ENCODE peak calls at places on chromosomes 16 and 17, in six cellular contexts. One of them, this sample, is unnamed.
A peak's percentile ranks its signal among the peaks of the same experiment; 100 is the strongest.

GRCh38 chr16:30186444-30186781 is 3.0 kb downstream of the CORO1A start:
- DNase-seq in ovary: no peak
- DNase-seq in transverse colon: no peak
- DNase-seq in tibial nerve: no peak
- DNase-seq in A549: no peak
- DNase-seq in stomach: no peak
- DNase-seq in this sample: no peak

GRCh38 chr16:4373356-4373908 is 1.8 kb downstream of the VASN start:
- DNase-seq in ovary: peak; percentile 72
- DNase-seq in transverse colon: no peak
- DNase-seq in tibial nerve: no peak
- DNase-seq in A549: peak; percentile 56
- DNase-seq in stomach: no peak
- DNase-seq in this sample: peak; percentile 69

GRCh38 chr17:79715318-79716182 is 15.2 kb upstream of the ENPP7 start:
- DNase-seq in ovary: no peak
- DNase-seq in transverse colon: peak; percentile 55
- DNase-seq in tibial nerve: no peak
- DNase-seq in A549: no peak
- DNase-seq in stomach: peak; percentile 32
- DNase-seq in this sample: no peak

GRCh38 chr16:4052801-4053662 is 63.2 kb downstream of the ADCY9 start:
- DNase-seq in ovary: no peak
- DNase-seq in transverse colon: peak; percentile 69
- DNase-seq in tibial nerve: peak; percentile 67
- DNase-seq in A549: no peak
- DNase-seq in stomach: no peak
- DNase-seq in this sample: peak; percentile 87

GRCh38 chr16:85902366-85903155 is 3.6 kb downstream of the IRF8 start:
- DNase-seq in ovary: no peak
- DNase-seq in transverse colon: peak; percentile 67
- DNase-seq in tibial nerve: no peak
- DNase-seq in A549: no peak
- DNase-seq in stomach: peak; percentile 39
- DNase-seq in this sample: no peak

GRCh38 chr16:82167670-82168069 is 2.4 kb downstream of the MPHOSPH6 start:
- DNase-seq in ovary: no peak
- DNase-seq in transverse colon: no peak
- DNase-seq in tibial nerve: no peak
- DNase-seq in A549: no peak
- DNase-seq in stomach: no peak
- DNase-seq in this sample: no peak

GRCh38 chr17:34177642-34178041 is 77.4 kb upstream of the CCL2 start:
- DNase-seq in ovary: no peak
- DNase-seq in transverse colon: no peak
- DNase-seq in tibial nerve: no peak
- DNase-seq in A549: no peak
- DNase-seq in stomach: no peak
- DNase-seq in this sample: no peak

GRCh38 chr16:50121721-50122445 is 31.2 kb upstream of the TENT4B start:
- DNase-seq in ovary: no peak
- DNase-seq in transverse colon: no peak
- DNase-seq in tibial nerve: no peak
- DNase-seq in A549: no peak
- DNase-seq in stomach: no peak
- DNase-seq in this sample: peak; percentile 15

GRCh38 chr17:47267354-47267828 is 13.8 kb downstream of the ITGB3 start:
- DNase-seq in ovary: no peak
- DNase-seq in transverse colon: no peak
- DNase-seq in tibial nerve: no peak
- DNase-seq in A549: peak; percentile 20
- DNase-seq in stomach: no peak
- DNase-seq in this sample: no peak

GRCh38 chr16:50335198-50335958 is 33.4 kb downstream of the BRD7 start:
- DNase-seq in ovary: no peak
- DNase-seq in transverse colon: no peak
- DNase-seq in tibial nerve: no peak
- DNase-seq in A549: no peak
- DNase-seq in stomach: no peak
- DNase-seq in this sample: no peak

GRCh38 chr17:382644-383533 is 30.3 kb upstream of the RPH3AL start:
- DNase-seq in ovary: no peak
- DNase-seq in transverse colon: no peak
- DNase-seq in tibial nerve: peak; percentile 65
- DNase-seq in A549: peak; percentile 82
- DNase-seq in stomach: no peak
- DNase-seq in this sample: no peak

GRCh38 chr17:62895650-62896301 is 70.3 kb upstream of the TANC2 start:
- DNase-seq in ovary: no peak
- DNase-seq in transverse colon: no peak
- DNase-seq in tibial nerve: peak; percentile 17
- DNase-seq in A549: no peak
- DNase-seq in stomach: no peak
- DNase-seq in this sample: no peak

GRCh38 chr17:17028059-17028877 is 14.0 kb upstream of the MPRIP start:
- DNase-seq in ovary: no peak
- DNase-seq in transverse colon: peak; percentile 96
- DNase-seq in tibial nerve: peak; percentile 43
- DNase-seq in A549: peak; percentile 100
- DNase-seq in stomach: peak; percentile 92
- DNase-seq in this sample: peak; percentile 92

GRCh38 chr16:77723108-77723514 is 797 bp downstream of the NUDT7 start:
- DNase-seq in ovary: no peak
- DNase-seq in transverse colon: peak; percentile 21
- DNase-seq in tibial nerve: peak; percentile 9
- DNase-seq in A549: no peak
- DNase-seq in stomach: no peak
- DNase-seq in this sample: no peak

GRCh38 chr16:57694556-57695377 is at the start of gene DRC7:
- DNase-seq in ovary: no peak
- DNase-seq in transverse colon: peak; percentile 25
- DNase-seq in tibial nerve: no peak
- DNase-seq in A549: peak; percentile 68
- DNase-seq in stomach: peak; percentile 57
- DNase-seq in this sample: no peak

GRCh38 chr17:81443269-81443668 is 48.0 kb downstream of the BAHCC1 start:
- DNase-seq in ovary: no peak
- DNase-seq in transverse colon: no peak
- DNase-seq in tibial nerve: no peak
- DNase-seq in A549: no peak
- DNase-seq in stomach: no peak
- DNase-seq in this sample: no peak

GRCh38 chr17:43356999-43357398 is 41.8 kb upstream of the ARL4D start:
- DNase-seq in ovary: peak; percentile 31
- DNase-seq in transverse colon: no peak
- DNase-seq in tibial nerve: no peak
- DNase-seq in A549: peak; percentile 79
- DNase-seq in stomach: no peak
- DNase-seq in this sample: no peak

GRCh38 chr17:61383689-61384201 is 15.9 kb upstream of the TBX2 start:
- DNase-seq in ovary: no peak
- DNase-seq in transverse colon: no peak
- DNase-seq in tibial nerve: no peak
- DNase-seq in A549: no peak
- DNase-seq in stomach: no peak
- DNase-seq in this sample: no peak

GRCh38 chr17:50117202-50118040 is 12.5 kb downstream of the SAMD14 start:
- DNase-seq in ovary: peak; percentile 80
- DNase-seq in transverse colon: peak; percentile 68
- DNase-seq in tibial nerve: no peak
- DNase-seq in A549: peak; percentile 74
- DNase-seq in stomach: peak; percentile 74
- DNase-seq in this sample: no peak

GRCh38 chr16:30741461-30741914 is 6.7 kb upstream of the PHKG2 start:
- DNase-seq in ovary: no peak
- DNase-seq in transverse colon: peak; percentile 72
- DNase-seq in tibial nerve: no peak
- DNase-seq in A549: peak; percentile 88
- DNase-seq in stomach: peak; percentile 72
- DNase-seq in this sample: peak; percentile 75

GRCh38 chr16:48126801-48127644 is 28.8 kb downstream of the ABCC12 start:
- DNase-seq in ovary: no peak
- DNase-seq in transverse colon: no peak
- DNase-seq in tibial nerve: no peak
- DNase-seq in A549: peak; percentile 97
- DNase-seq in stomach: peak; percentile 78
- DNase-seq in this sample: no peak
- TF ChIP-seq EP300 in ovary: no peak
- TF ChIP-seq EP300 in transverse colon: no peak
- TF ChIP-seq EP300 in tibial nerve: no peak
- TF ChIP-seq EP300 in A549: peak; percentile 92
- TF ChIP-seq EP300 in stomach: no peak
- TF ChIP-seq EP300 in this sample: no peak

DNA sequence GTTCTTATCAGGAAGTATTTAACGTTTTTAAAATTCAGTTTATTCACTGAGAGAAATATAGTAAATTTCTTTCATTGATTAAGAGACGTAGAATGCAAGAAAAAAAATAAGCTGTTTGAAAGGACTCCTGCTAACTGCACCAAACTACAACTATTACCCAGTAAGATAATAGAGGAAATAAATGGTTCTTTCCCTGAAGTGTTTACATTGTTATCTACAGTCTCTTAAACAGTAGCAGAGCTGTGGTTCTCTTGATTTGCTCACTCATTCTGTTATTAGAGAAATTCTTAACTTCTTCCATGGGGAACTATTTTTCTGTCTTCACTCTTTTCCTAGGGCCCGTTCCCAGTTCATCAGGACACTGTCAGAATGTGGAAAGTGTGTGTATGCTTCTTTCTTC is 973.0 kb downstream of the KCNJ2 start:
- DNase-seq in ovary: no peak
- DNase-seq in transverse colon: no peak
- DNase-seq in tibial nerve: no peak
- DNase-seq in A549: no peak
- DNase-seq in stomach: no peak
- DNase-seq in this sample: no peak
- TF ChIP-seq EP300 in ovary: no peak
- TF ChIP-seq EP300 in transverse colon: no peak
- TF ChIP-seq EP300 in tibial nerve: no peak
- TF ChIP-seq EP300 in A549: no peak
- TF ChIP-seq EP300 in stomach: no peak
- TF ChIP-seq EP300 in this sample: no peak

DNA sequence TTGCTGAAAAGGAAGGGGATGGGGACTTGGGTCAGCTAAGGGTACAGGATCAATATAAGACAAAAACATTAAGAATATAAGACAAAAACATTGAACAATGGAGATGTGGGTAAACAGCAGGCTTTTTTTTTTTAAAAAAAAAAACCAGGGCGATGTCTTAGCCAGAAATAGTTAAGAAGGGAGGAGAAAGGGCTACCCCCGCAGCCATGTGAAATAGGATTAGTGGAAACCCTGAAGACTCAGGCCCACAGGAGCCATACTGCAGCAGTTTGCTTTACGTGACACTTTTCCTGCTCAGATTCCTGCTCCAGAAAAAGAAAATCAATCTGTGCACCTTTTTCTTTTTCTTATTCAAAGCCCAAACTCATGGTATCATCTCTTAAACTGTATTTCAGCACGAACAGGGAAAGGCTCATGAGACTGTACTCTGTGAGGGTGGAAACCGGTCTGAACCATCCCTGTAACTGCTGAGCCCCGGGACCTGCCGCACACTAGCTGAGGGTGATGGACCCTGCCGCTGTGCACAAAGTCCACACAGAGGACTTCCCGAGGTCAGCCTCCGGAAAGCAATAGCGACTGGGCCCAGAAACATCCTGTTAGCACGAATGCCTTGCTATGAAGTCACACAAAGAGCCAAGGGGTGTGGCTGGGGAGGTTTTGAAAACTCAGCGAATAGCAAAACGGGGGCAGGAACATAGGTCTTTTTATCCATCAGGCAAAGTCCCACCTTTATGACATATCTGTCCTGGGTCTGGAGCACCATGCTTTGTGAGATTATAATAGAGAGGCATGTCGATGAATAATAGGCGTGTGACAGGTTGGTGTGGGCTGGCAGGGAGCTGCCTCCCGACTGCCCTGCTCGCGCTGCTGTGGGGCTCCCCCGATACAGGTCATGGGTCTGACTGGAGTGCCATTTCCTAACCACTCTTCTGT is 33.2 kb downstream of the CDK5R1 start:
- DNase-seq in ovary: no peak
- DNase-seq in transverse colon: peak; percentile 38
- DNase-seq in tibial nerve: no peak
- DNase-seq in A549: no peak
- DNase-seq in stomach: peak; percentile 30
- DNase-seq in this sample: no peak
- TF ChIP-seq EP300 in ovary: no peak
- TF ChIP-seq EP300 in transverse colon: no peak
- TF ChIP-seq EP300 in tibial nerve: no peak
- TF ChIP-seq EP300 in A549: no peak
- TF ChIP-seq EP300 in stomach: no peak
- TF ChIP-seq EP300 in this sample: no peak

GRCh38 chr17:2023692-2024571 is 1.2 kb downstream of the RTN4RL1 start:
- DNase-seq in ovary: peak; percentile 56
- DNase-seq in transverse colon: peak; percentile 43
- DNase-seq in tibial nerve: peak; percentile 83
- DNase-seq in A549: peak; percentile 64
- DNase-seq in stomach: no peak
- DNase-seq in this sample: peak; percentile 84
- TF ChIP-seq EP300 in ovary: no peak
- TF ChIP-seq EP300 in transverse colon: no peak
- TF ChIP-seq EP300 in tibial nerve: no peak
- TF ChIP-seq EP300 in A549: no peak
- TF ChIP-seq EP300 in stomach: no peak
- TF ChIP-seq EP300 in this sample: no peak

DNA sequence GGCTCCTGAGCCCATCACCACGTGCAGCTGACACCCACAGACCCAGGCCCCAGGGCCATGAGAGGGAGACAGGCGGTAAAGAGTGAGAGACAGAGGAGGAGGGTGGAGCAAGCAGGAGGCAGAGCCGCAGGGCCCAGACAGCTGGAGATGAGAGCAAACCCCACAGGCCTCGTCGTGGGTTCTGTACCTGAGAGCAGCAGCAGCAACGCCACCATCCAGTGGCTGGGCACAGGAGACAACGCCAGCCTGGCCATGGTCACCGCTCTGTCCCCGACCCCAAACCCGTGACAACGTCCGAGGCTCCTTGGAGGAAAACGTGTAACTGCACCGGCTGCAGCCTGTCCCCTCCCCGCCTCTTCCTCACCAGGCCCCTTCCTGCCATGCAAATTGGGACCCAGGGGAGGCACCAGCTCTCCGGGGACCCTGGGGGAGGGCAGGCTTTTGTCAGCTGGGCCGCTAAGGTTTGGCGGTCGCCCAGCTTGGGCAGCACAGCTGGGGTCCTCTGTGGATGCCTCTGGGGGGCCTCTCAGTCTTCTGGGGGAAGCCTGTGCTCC is at the start of gene CD79B:
- DNase-seq in ovary: no peak
- DNase-seq in transverse colon: peak; percentile 60
- DNase-seq in tibial nerve: no peak
- DNase-seq in A549: no peak
- DNase-seq in stomach: no peak
- DNase-seq in this sample: no peak
- TF ChIP-seq EP300 in ovary: no peak
- TF ChIP-seq EP300 in transverse colon: no peak
- TF ChIP-seq EP300 in tibial nerve: no peak
- TF ChIP-seq EP300 in A549: no peak
- TF ChIP-seq EP300 in stomach: no peak
- TF ChIP-seq EP300 in this sample: no peak

This sample was measured in suprapubic skin.